ENCODE peak calls at places on chromosomes 3 and 15, in eight cellular contexts. One of them, this sample, is unnamed.
A peak's percentile ranks its signal among the peaks of the same experiment; 100 is the strongest.

GRCh38 chr3:126134219-126134975 is 46.0 kb downstream of the ALDH1L1 start:
- DNase-seq in GM04504: peak; percentile 18
- DNase-seq in A549: peak; percentile 28
- DNase-seq in ELR: peak; percentile 64
- DNase-seq in stimulated activated CD8-positive, alpha-beta memory T cell treated with anti-CD3 and anti-CD28 coated beads, Interleukin-12 subunit alpha, Interleukin-12 subunit beta, amount 100 ng/mL, for 1 hour: peak; percentile 17
- DNase-seq in GM04503: no peak
- DNase-seq in substantia nigra: peak; percentile 12
- DNase-seq in omental fat pad: no peak
- DNase-seq in this sample: peak; percentile 59

GRCh38 chr3:60827666-60828065 is 423.6 kb downstream of the FHIT start:
- DNase-seq in GM04504: no peak
- DNase-seq in A549: no peak
- DNase-seq in ELR: no peak
- DNase-seq in stimulated activated CD8-positive, alpha-beta memory T cell treated with anti-CD3 and anti-CD28 coated beads, Interleukin-12 subunit alpha, Interleukin-12 subunit beta, amount 100 ng/mL, for 1 hour: no peak
- DNase-seq in GM04503: no peak
- DNase-seq in substantia nigra: no peak
- DNase-seq in omental fat pad: no peak
- DNase-seq in this sample: no peak

GRCh38 chr3:193830791-193831191 is 237.8 kb downstream of the OPA1 start:
- DNase-seq in GM04504: no peak
- DNase-seq in A549: no peak
- DNase-seq in ELR: no peak
- DNase-seq in stimulated activated CD8-positive, alpha-beta memory T cell treated with anti-CD3 and anti-CD28 coated beads, Interleukin-12 subunit alpha, Interleukin-12 subunit beta, amount 100 ng/mL, for 1 hour: no peak
- DNase-seq in GM04503: no peak
- DNase-seq in substantia nigra: no peak
- DNase-seq in omental fat pad: no peak
- DNase-seq in this sample: no peak

GRCh38 chr15:66942649-66943390 is 122.6 kb upstream of the SMAD3 start:
- DNase-seq in GM04504: no peak
- DNase-seq in A549: no peak
- DNase-seq in ELR: no peak
- DNase-seq in stimulated activated CD8-positive, alpha-beta memory T cell treated with anti-CD3 and anti-CD28 coated beads, Interleukin-12 subunit alpha, Interleukin-12 subunit beta, amount 100 ng/mL, for 1 hour: no peak
- DNase-seq in GM04503: no peak
- DNase-seq in substantia nigra: no peak
- DNase-seq in omental fat pad: no peak
- DNase-seq in this sample: no peak

GRCh38 chr3:149343951-149344350 is 10.5 kb upstream of the TM4SF18 start:
- DNase-seq in GM04504: no peak
- DNase-seq in A549: no peak
- DNase-seq in ELR: peak; percentile 31
- DNase-seq in stimulated activated CD8-positive, alpha-beta memory T cell treated with anti-CD3 and anti-CD28 coated beads, Interleukin-12 subunit alpha, Interleukin-12 subunit beta, amount 100 ng/mL, for 1 hour: no peak
- DNase-seq in GM04503: no peak
- DNase-seq in substantia nigra: no peak
- DNase-seq in omental fat pad: no peak
- DNase-seq in this sample: no peak

GRCh38 chr3:56042326-56042951 is 425.8 kb downstream of the ERC2 start:
- DNase-seq in GM04504: peak; percentile 10
- DNase-seq in A549: peak; percentile 3
- DNase-seq in ELR: peak; percentile 51
- DNase-seq in stimulated activated CD8-positive, alpha-beta memory T cell treated with anti-CD3 and anti-CD28 coated beads, Interleukin-12 subunit alpha, Interleukin-12 subunit beta, amount 100 ng/mL, for 1 hour: no peak
- DNase-seq in GM04503: peak; percentile 5
- DNase-seq in substantia nigra: no peak
- DNase-seq in omental fat pad: no peak
- DNase-seq in this sample: no peak

GRCh38 chr15:94780108-94780507 is 548.7 kb downstream of the MCTP2 start:
- DNase-seq in GM04504: no peak
- DNase-seq in A549: no peak
- DNase-seq in ELR: no peak
- DNase-seq in stimulated activated CD8-positive, alpha-beta memory T cell treated with anti-CD3 and anti-CD28 coated beads, Interleukin-12 subunit alpha, Interleukin-12 subunit beta, amount 100 ng/mL, for 1 hour: no peak
- DNase-seq in GM04503: no peak
- DNase-seq in substantia nigra: no peak
- DNase-seq in omental fat pad: no peak
- DNase-seq in this sample: no peak

GRCh38 chr3:12970684-12971083 is 102.5 kb downstream of the IQSEC1 start:
- DNase-seq in GM04504: no peak
- DNase-seq in A549: no peak
- DNase-seq in ELR: no peak
- DNase-seq in stimulated activated CD8-positive, alpha-beta memory T cell treated with anti-CD3 and anti-CD28 coated beads, Interleukin-12 subunit alpha, Interleukin-12 subunit beta, amount 100 ng/mL, for 1 hour: no peak
- DNase-seq in GM04503: no peak
- DNase-seq in substantia nigra: no peak
- DNase-seq in omental fat pad: no peak
- DNase-seq in this sample: no peak

GRCh38 chr3:134879991-134880390 is 84.9 kb downstream of the EPHB1 start:
- DNase-seq in GM04504: no peak
- DNase-seq in A549: no peak
- DNase-seq in ELR: no peak
- DNase-seq in stimulated activated CD8-positive, alpha-beta memory T cell treated with anti-CD3 and anti-CD28 coated beads, Interleukin-12 subunit alpha, Interleukin-12 subunit beta, amount 100 ng/mL, for 1 hour: no peak
- DNase-seq in GM04503: no peak
- DNase-seq in substantia nigra: peak; percentile 27
- DNase-seq in omental fat pad: no peak
- DNase-seq in this sample: no peak

GRCh38 chr3:36992806-36993325 is at the start of gene EPM2AIP1:
- DNase-seq in GM04504: no peak
- DNase-seq in A549: peak; percentile 100
- DNase-seq in ELR: peak; percentile 100
- DNase-seq in stimulated activated CD8-positive, alpha-beta memory T cell treated with anti-CD3 and anti-CD28 coated beads, Interleukin-12 subunit alpha, Interleukin-12 subunit beta, amount 100 ng/mL, for 1 hour: peak; percentile 97
- DNase-seq in GM04503: no peak
- DNase-seq in substantia nigra: no peak
- DNase-seq in omental fat pad: no peak
- DNase-seq in this sample: peak; percentile 96

GRCh38 chr3:129022114-129022994 is 21.2 kb downstream of the EFCC1 start:
- DNase-seq in GM04504: no peak
- DNase-seq in A549: no peak
- DNase-seq in ELR: no peak
- DNase-seq in stimulated activated CD8-positive, alpha-beta memory T cell treated with anti-CD3 and anti-CD28 coated beads, Interleukin-12 subunit alpha, Interleukin-12 subunit beta, amount 100 ng/mL, for 1 hour: no peak
- DNase-seq in GM04503: no peak
- DNase-seq in substantia nigra: no peak
- DNase-seq in omental fat pad: no peak
- DNase-seq in this sample: no peak

GRCh38 chr15:88246666-88247446 is 9.7 kb downstream of the NTRK3 start:
- DNase-seq in GM04504: peak; percentile 27
- DNase-seq in A549: peak; percentile 84
- DNase-seq in ELR: peak; percentile 67
- DNase-seq in stimulated activated CD8-positive, alpha-beta memory T cell treated with anti-CD3 and anti-CD28 coated beads, Interleukin-12 subunit alpha, Interleukin-12 subunit beta, amount 100 ng/mL, for 1 hour: peak; percentile 58
- DNase-seq in GM04503: no peak
- DNase-seq in substantia nigra: peak; percentile 70
- DNase-seq in omental fat pad: peak; percentile 65
- DNase-seq in this sample: peak; percentile 91

GRCh38 chr3:12969487-12969886 is 103.7 kb downstream of the IQSEC1 start:
- DNase-seq in GM04504: no peak
- DNase-seq in A549: no peak
- DNase-seq in ELR: no peak
- DNase-seq in stimulated activated CD8-positive, alpha-beta memory T cell treated with anti-CD3 and anti-CD28 coated beads, Interleukin-12 subunit alpha, Interleukin-12 subunit beta, amount 100 ng/mL, for 1 hour: no peak
- DNase-seq in GM04503: no peak
- DNase-seq in substantia nigra: no peak
- DNase-seq in omental fat pad: no peak
- DNase-seq in this sample: no peak

GRCh38 chr3:195154793-195155535 is 116.0 kb downstream of the XXYLT1 start:
- DNase-seq in GM04504: peak; percentile 91
- DNase-seq in A549: no peak
- DNase-seq in ELR: peak; percentile 93
- DNase-seq in stimulated activated CD8-positive, alpha-beta memory T cell treated with anti-CD3 and anti-CD28 coated beads, Interleukin-12 subunit alpha, Interleukin-12 subunit beta, amount 100 ng/mL, for 1 hour: no peak
- DNase-seq in GM04503: peak; percentile 85
- DNase-seq in substantia nigra: peak; percentile 15
- DNase-seq in omental fat pad: peak; percentile 70
- DNase-seq in this sample: no peak

GRCh38 chr15:91516866-91517265 is 336.6 kb upstream of the SLCO3A1 start:
- DNase-seq in GM04504: no peak
- DNase-seq in A549: no peak
- DNase-seq in ELR: no peak
- DNase-seq in stimulated activated CD8-positive, alpha-beta memory T cell treated with anti-CD3 and anti-CD28 coated beads, Interleukin-12 subunit alpha, Interleukin-12 subunit beta, amount 100 ng/mL, for 1 hour: no peak
- DNase-seq in GM04503: no peak
- DNase-seq in substantia nigra: no peak
- DNase-seq in omental fat pad: no peak
- DNase-seq in this sample: no peak

GRCh38 chr3:134004841-134005240 is 24.9 kb downstream of the SLCO2A1 start:
- DNase-seq in GM04504: no peak
- DNase-seq in A549: no peak
- DNase-seq in ELR: no peak
- DNase-seq in stimulated activated CD8-positive, alpha-beta memory T cell treated with anti-CD3 and anti-CD28 coated beads, Interleukin-12 subunit alpha, Interleukin-12 subunit beta, amount 100 ng/mL, for 1 hour: no peak
- DNase-seq in GM04503: no peak
- DNase-seq in substantia nigra: no peak
- DNase-seq in omental fat pad: no peak
- DNase-seq in this sample: no peak

GRCh38 chr15:34297059-34297458 is 40.5 kb downstream of the SLC12A6 start:
- DNase-seq in GM04504: no peak
- DNase-seq in A549: no peak
- DNase-seq in ELR: peak; percentile 5
- DNase-seq in stimulated activated CD8-positive, alpha-beta memory T cell treated with anti-CD3 and anti-CD28 coated beads, Interleukin-12 subunit alpha, Interleukin-12 subunit beta, amount 100 ng/mL, for 1 hour: no peak
- DNase-seq in GM04503: no peak
- DNase-seq in substantia nigra: no peak
- DNase-seq in omental fat pad: no peak
- DNase-seq in this sample: no peak

GRCh38 chr3:14555835-14556234 is 15.7 kb upstream of the GRIP2 start:
- DNase-seq in GM04504: no peak
- DNase-seq in A549: no peak
- DNase-seq in ELR: no peak
- DNase-seq in stimulated activated CD8-positive, alpha-beta memory T cell treated with anti-CD3 and anti-CD28 coated beads, Interleukin-12 subunit alpha, Interleukin-12 subunit beta, amount 100 ng/mL, for 1 hour: no peak
- DNase-seq in GM04503: no peak
- DNase-seq in substantia nigra: no peak
- DNase-seq in omental fat pad: no peak
- DNase-seq in this sample: no peak

GRCh38 chr3:27729325-27729724 is 7.2 kb upstream of the EOMES start:
- DNase-seq in GM04504: no peak
- DNase-seq in A549: no peak
- DNase-seq in ELR: no peak
- DNase-seq in stimulated activated CD8-positive, alpha-beta memory T cell treated with anti-CD3 and anti-CD28 coated beads, Interleukin-12 subunit alpha, Interleukin-12 subunit beta, amount 100 ng/mL, for 1 hour: no peak
- DNase-seq in GM04503: no peak
- DNase-seq in substantia nigra: no peak
- DNase-seq in omental fat pad: no peak
- DNase-seq in this sample: no peak

GRCh38 chr3:9111349-9112265 is 137.8 kb downstream of the SRGAP3 start:
- DNase-seq in GM04504: peak; percentile 19
- DNase-seq in A549: no peak
- DNase-seq in ELR: no peak
- DNase-seq in stimulated activated CD8-positive, alpha-beta memory T cell treated with anti-CD3 and anti-CD28 coated beads, Interleukin-12 subunit alpha, Interleukin-12 subunit beta, amount 100 ng/mL, for 1 hour: no peak
- DNase-seq in GM04503: peak; percentile 33
- DNase-seq in substantia nigra: peak; percentile 20
- DNase-seq in omental fat pad: no peak
- DNase-seq in this sample: no peak

GRCh38 chr15:55168350-55168974 is 28.3 kb downstream of the RSL24D1 start:
- DNase-seq in GM04504: peak; percentile 18
- DNase-seq in A549: peak; percentile 76
- DNase-seq in ELR: peak; percentile 78
- DNase-seq in stimulated activated CD8-positive, alpha-beta memory T cell treated with anti-CD3 and anti-CD28 coated beads, Interleukin-12 subunit alpha, Interleukin-12 subunit beta, amount 100 ng/mL, for 1 hour: peak; percentile 8
- DNase-seq in GM04503: peak; percentile 4
- DNase-seq in substantia nigra: peak; percentile 1
- DNase-seq in omental fat pad: no peak
- DNase-seq in this sample: peak; percentile 34

GRCh38 chr3:55543228-55543627 is 56.1 kb upstream of the WNT5A start:
- DNase-seq in GM04504: no peak
- DNase-seq in A549: no peak
- DNase-seq in ELR: peak; percentile 39
- DNase-seq in stimulated activated CD8-positive, alpha-beta memory T cell treated with anti-CD3 and anti-CD28 coated beads, Interleukin-12 subunit alpha, Interleukin-12 subunit beta, amount 100 ng/mL, for 1 hour: no peak
- DNase-seq in GM04503: no peak
- DNase-seq in substantia nigra: no peak
- DNase-seq in omental fat pad: no peak
- DNase-seq in this sample: no peak

GRCh38 chr15:65195542-65196026 is 10.4 kb upstream of the CLPX start:
- DNase-seq in GM04504: no peak
- DNase-seq in A549: no peak
- DNase-seq in ELR: no peak
- DNase-seq in stimulated activated CD8-positive, alpha-beta memory T cell treated with anti-CD3 and anti-CD28 coated beads, Interleukin-12 subunit alpha, Interleukin-12 subunit beta, amount 100 ng/mL, for 1 hour: no peak
- DNase-seq in GM04503: no peak
- DNase-seq in substantia nigra: no peak
- DNase-seq in omental fat pad: no peak
- DNase-seq in this sample: no peak

GRCh38 chr3:6394944-6395343 is 466.0 kb upstream of the GRM7 start:
- DNase-seq in GM04504: no peak
- DNase-seq in A549: no peak
- DNase-seq in ELR: no peak
- DNase-seq in stimulated activated CD8-positive, alpha-beta memory T cell treated with anti-CD3 and anti-CD28 coated beads, Interleukin-12 subunit alpha, Interleukin-12 subunit beta, amount 100 ng/mL, for 1 hour: no peak
- DNase-seq in GM04503: no peak
- DNase-seq in substantia nigra: no peak
- DNase-seq in omental fat pad: no peak
- DNase-seq in this sample: no peak

GRCh38 chr3:44894485-44894884 is 20.1 kb downstream of the TGM4 start:
- DNase-seq in GM04504: no peak
- DNase-seq in A549: no peak
- DNase-seq in ELR: no peak
- DNase-seq in stimulated activated CD8-positive, alpha-beta memory T cell treated with anti-CD3 and anti-CD28 coated beads, Interleukin-12 subunit alpha, Interleukin-12 subunit beta, amount 100 ng/mL, for 1 hour: no peak
- DNase-seq in GM04503: no peak
- DNase-seq in substantia nigra: no peak
- DNase-seq in omental fat pad: no peak
- DNase-seq in this sample: no peak

GRCh38 chr3:170387952-170388351 is 30.4 kb downstream of the SKIL start:
- DNase-seq in GM04504: peak; percentile 25
- DNase-seq in A549: no peak
- DNase-seq in ELR: peak; percentile 38
- DNase-seq in stimulated activated CD8-positive, alpha-beta memory T cell treated with anti-CD3 and anti-CD28 coated beads, Interleukin-12 subunit alpha, Interleukin-12 subunit beta, amount 100 ng/mL, for 1 hour: no peak
- DNase-seq in GM04503: peak; percentile 48
- DNase-seq in substantia nigra: no peak
- DNase-seq in omental fat pad: no peak
- DNase-seq in this sample: no peak

GRCh38 chr3:136842294-136842693 is 19.7 kb upstream of the NCK1 start:
- DNase-seq in GM04504: no peak
- DNase-seq in A549: no peak
- DNase-seq in ELR: no peak
- DNase-seq in stimulated activated CD8-positive, alpha-beta memory T cell treated with anti-CD3 and anti-CD28 coated beads, Interleukin-12 subunit alpha, Interleukin-12 subunit beta, amount 100 ng/mL, for 1 hour: no peak
- DNase-seq in GM04503: no peak
- DNase-seq in substantia nigra: no peak
- DNase-seq in omental fat pad: no peak
- DNase-seq in this sample: no peak

GRCh38 chr3:139797724-139798343 is 120.1 kb upstream of the NMNAT3 start:
- DNase-seq in GM04504: peak; percentile 4
- DNase-seq in A549: no peak
- DNase-seq in ELR: peak; percentile 18
- DNase-seq in stimulated activated CD8-positive, alpha-beta memory T cell treated with anti-CD3 and anti-CD28 coated beads, Interleukin-12 subunit alpha, Interleukin-12 subunit beta, amount 100 ng/mL, for 1 hour: no peak
- DNase-seq in GM04503: no peak
- DNase-seq in substantia nigra: no peak
- DNase-seq in omental fat pad: no peak
- DNase-seq in this sample: no peak

GRCh38 chr3:138432576-138433240 is 1.7 kb upstream of the ESYT3 start:
- DNase-seq in GM04504: no peak
- DNase-seq in A549: no peak
- DNase-seq in ELR: no peak
- DNase-seq in stimulated activated CD8-positive, alpha-beta memory T cell treated with anti-CD3 and anti-CD28 coated beads, Interleukin-12 subunit alpha, Interleukin-12 subunit beta, amount 100 ng/mL, for 1 hour: no peak
- DNase-seq in GM04503: no peak
- DNase-seq in substantia nigra: no peak
- DNase-seq in omental fat pad: no peak
- DNase-seq in this sample: no peak

GRCh38 chr3:119290613-119291012 is 3.6 kb upstream of the ARHGAP31 start:
- DNase-seq in GM04504: no peak
- DNase-seq in A549: no peak
- DNase-seq in ELR: no peak
- DNase-seq in stimulated activated CD8-positive, alpha-beta memory T cell treated with anti-CD3 and anti-CD28 coated beads, Interleukin-12 subunit alpha, Interleukin-12 subunit beta, amount 100 ng/mL, for 1 hour: no peak
- DNase-seq in GM04503: no peak
- DNase-seq in substantia nigra: no peak
- DNase-seq in omental fat pad: no peak
- DNase-seq in this sample: no peak

GRCh38 chr3:14403636-14404395 is 1.4 kb downstream of the SLC6A6 start:
- DNase-seq in GM04504: no peak
- DNase-seq in A549: no peak
- DNase-seq in ELR: peak; percentile 42
- DNase-seq in stimulated activated CD8-positive, alpha-beta memory T cell treated with anti-CD3 and anti-CD28 coated beads, Interleukin-12 subunit alpha, Interleukin-12 subunit beta, amount 100 ng/mL, for 1 hour: no peak
- DNase-seq in GM04503: no peak
- DNase-seq in substantia nigra: peak; percentile 32
- DNase-seq in omental fat pad: no peak
- DNase-seq in this sample: peak; percentile 64

GRCh38 chr15:75224281-75224680 is 22.6 kb downstream of the C15orf39 start:
- DNase-seq in GM04504: no peak
- DNase-seq in A549: no peak
- DNase-seq in ELR: no peak
- DNase-seq in stimulated activated CD8-positive, alpha-beta memory T cell treated with anti-CD3 and anti-CD28 coated beads, Interleukin-12 subunit alpha, Interleukin-12 subunit beta, amount 100 ng/mL, for 1 hour: no peak
- DNase-seq in GM04503: no peak
- DNase-seq in substantia nigra: no peak
- DNase-seq in omental fat pad: no peak
- DNase-seq in this sample: no peak

GRCh38 chr3:51977449-51978142 is 2.7 kb downstream of the ABHD14A start:
- DNase-seq in GM04504: no peak
- DNase-seq in A549: no peak
- DNase-seq in ELR: no peak
- DNase-seq in stimulated activated CD8-positive, alpha-beta memory T cell treated with anti-CD3 and anti-CD28 coated beads, Interleukin-12 subunit alpha, Interleukin-12 subunit beta, amount 100 ng/mL, for 1 hour: no peak
- DNase-seq in GM04503: no peak
- DNase-seq in substantia nigra: no peak
- DNase-seq in omental fat pad: no peak
- DNase-seq in this sample: no peak

GRCh38 chr3:105730973-105731372 is 137.8 kb downstream of the CBLB start:
- DNase-seq in GM04504: no peak
- DNase-seq in A549: no peak
- DNase-seq in ELR: peak; percentile 10
- DNase-seq in stimulated activated CD8-positive, alpha-beta memory T cell treated with anti-CD3 and anti-CD28 coated beads, Interleukin-12 subunit alpha, Interleukin-12 subunit beta, amount 100 ng/mL, for 1 hour: no peak
- DNase-seq in GM04503: no peak
- DNase-seq in substantia nigra: no peak
- DNase-seq in omental fat pad: no peak
- DNase-seq in this sample: no peak

This sample was measured in HuH-7.5.